ENCODE peak calls at places on chromosomes 2 and 18, in five cellular contexts. One of them, this sample, is unnamed.

GRCh38 chr2:38013158-38013752 is 62.7 kb downstream of the CYP1B1 start:
- DNase-seq in RWPE1: peak; percentile 26
- DNase-seq in PC-9: no peak
- DNase-seq in ovary: no peak
- DNase-seq in progenitor cell of endocrine pancreas: no peak
- DNase-seq in this sample: no peak

GRCh38 chr2:114294814-114295213 is 147.6 kb upstream of the DPP10 start:
- DNase-seq in PC-9: no peak
- DNase-seq in progenitor cell of endocrine pancreas: no peak
- DNase-seq in RWPE1: no peak
- DNase-seq in ovary: no peak
- DNase-seq in this sample: no peak

GRCh38 chr2:12005886-12006681 is 259.7 kb downstream of the LPIN1 start:
- DNase-seq in RWPE1: peak; percentile 38
- DNase-seq in PC-9: peak; percentile 60
- DNase-seq in progenitor cell of endocrine pancreas: no peak
- DNase-seq in ovary: no peak
- DNase-seq in this sample: no peak

GRCh38 chr18:39057423-39058057 is 1491.9 kb upstream of the CELF4 start:
- DNase-seq in RWPE1: peak; percentile 3
- DNase-seq in ovary: no peak
- DNase-seq in progenitor cell of endocrine pancreas: no peak
- DNase-seq in PC-9: no peak
- DNase-seq in this sample: no peak

GRCh38 chr2:239108459-239108858 is 260.6 kb downstream of the TWIST2 start:
- DNase-seq in PC-9: no peak
- DNase-seq in ovary: no peak
- DNase-seq in progenitor cell of endocrine pancreas: no peak
- DNase-seq in RWPE1: no peak
- DNase-seq in this sample: no peak

GRCh38 chr2:240567872-240568677 is at the start of gene RNPEPL1:
- DNase-seq in progenitor cell of endocrine pancreas: peak; percentile 49
- DNase-seq in RWPE1: no peak
- DNase-seq in PC-9: peak; percentile 62
- DNase-seq in ovary: peak; percentile 28
- DNase-seq in this sample: peak; percentile 50

GRCh38 chr18:6022089-6022444 is 126.7 kb upstream of the TMEM200C start:
- DNase-seq in RWPE1: no peak
- DNase-seq in PC-9: no peak
- DNase-seq in progenitor cell of endocrine pancreas: no peak
- DNase-seq in ovary: no peak
- DNase-seq in this sample: no peak

GRCh38 chr2:217060516-217060915 is 200.7 kb upstream of the TNP1 start:
- DNase-seq in progenitor cell of endocrine pancreas: no peak
- DNase-seq in ovary: no peak
- DNase-seq in PC-9: no peak
- DNase-seq in RWPE1: no peak
- DNase-seq in this sample: no peak

GRCh38 chr2:191262436-191262835 is 17.2 kb downstream of the MYO1B start:
- DNase-seq in progenitor cell of endocrine pancreas: no peak
- DNase-seq in RWPE1: no peak
- DNase-seq in ovary: no peak
- DNase-seq in PC-9: no peak
- DNase-seq in this sample: no peak

GRCh38 chr18:48385595-48385994 is 23.6 kb downstream of the ZBTB7C start:
- DNase-seq in RWPE1: no peak
- DNase-seq in PC-9: no peak
- DNase-seq in progenitor cell of endocrine pancreas: no peak
- DNase-seq in ovary: no peak
- DNase-seq in this sample: no peak

GRCh38 chr2:223781560-223781959 is 55.8 kb downstream of the AP1S3 start:
- DNase-seq in PC-9: no peak
- DNase-seq in progenitor cell of endocrine pancreas: no peak
- DNase-seq in ovary: no peak
- DNase-seq in RWPE1: no peak
- DNase-seq in this sample: no peak

GRCh38 chr2:223784221-223784772 is 53.1 kb downstream of the AP1S3 start:
- DNase-seq in ovary: no peak
- DNase-seq in progenitor cell of endocrine pancreas: no peak
- DNase-seq in RWPE1: no peak
- DNase-seq in PC-9: no peak
- DNase-seq in this sample: no peak

GRCh38 chr2:223774193-223774592 is 63.2 kb downstream of the AP1S3 start:
- DNase-seq in progenitor cell of endocrine pancreas: no peak
- DNase-seq in ovary: no peak
- DNase-seq in PC-9: no peak
- DNase-seq in RWPE1: no peak
- DNase-seq in this sample: no peak

DNA sequence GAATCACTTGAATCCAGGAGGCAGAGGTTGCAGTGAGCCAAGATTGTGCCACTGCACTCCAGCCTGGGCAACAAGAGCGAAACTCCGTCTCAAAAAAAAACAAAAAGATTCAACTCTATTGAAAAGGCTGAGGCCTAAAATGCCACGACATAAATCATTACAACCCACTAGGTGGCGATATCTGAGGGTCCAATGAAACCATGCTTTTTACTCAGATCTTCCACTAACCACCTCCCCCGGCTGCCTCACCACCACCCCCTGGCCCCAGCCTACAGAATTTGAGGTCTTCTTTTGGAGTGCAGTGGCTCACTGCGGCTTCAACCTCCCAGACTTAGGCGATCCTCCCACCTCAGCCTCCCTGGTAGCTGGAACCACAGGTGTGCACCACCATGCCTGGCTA is 57.5 kb downstream of the AP1S3 start:
- DNase-seq in PC-9: peak; percentile 58
- DNase-seq in progenitor cell of endocrine pancreas: no peak
- DNase-seq in ovary: no peak
- DNase-seq in RWPE1: peak; percentile 49
- DNase-seq in this sample: no peak
- TF ChIP-seq CTCF in PC-9: peak; percentile 84
- TF ChIP-seq CTCF in progenitor cell of endocrine pancreas: peak; percentile 45
- TF ChIP-seq CTCF in ovary: no peak
- TF ChIP-seq CTCF in RWPE1: no peak
- TF ChIP-seq CTCF in this sample: peak; percentile 20

GRCh38 chr2:173571887-173572680 is 217.4 kb downstream of the CDCA7 start:
- DNase-seq in ovary: no peak
- DNase-seq in RWPE1: no peak
- DNase-seq in PC-9: no peak
- DNase-seq in progenitor cell of endocrine pancreas: no peak
- DNase-seq in this sample: no peak

GRCh38 chr2:173571021-173571821 is 216.5 kb downstream of the CDCA7 start:
- DNase-seq in progenitor cell of endocrine pancreas: no peak
- DNase-seq in ovary: no peak
- DNase-seq in RWPE1: no peak
- DNase-seq in PC-9: peak; percentile 59
- DNase-seq in this sample: no peak

GRCh38 chr2:173572848-173573247 is 218.2 kb downstream of the CDCA7 start:
- DNase-seq in RWPE1: no peak
- DNase-seq in ovary: no peak
- DNase-seq in progenitor cell of endocrine pancreas: no peak
- DNase-seq in PC-9: no peak
- DNase-seq in this sample: no peak

DNA sequence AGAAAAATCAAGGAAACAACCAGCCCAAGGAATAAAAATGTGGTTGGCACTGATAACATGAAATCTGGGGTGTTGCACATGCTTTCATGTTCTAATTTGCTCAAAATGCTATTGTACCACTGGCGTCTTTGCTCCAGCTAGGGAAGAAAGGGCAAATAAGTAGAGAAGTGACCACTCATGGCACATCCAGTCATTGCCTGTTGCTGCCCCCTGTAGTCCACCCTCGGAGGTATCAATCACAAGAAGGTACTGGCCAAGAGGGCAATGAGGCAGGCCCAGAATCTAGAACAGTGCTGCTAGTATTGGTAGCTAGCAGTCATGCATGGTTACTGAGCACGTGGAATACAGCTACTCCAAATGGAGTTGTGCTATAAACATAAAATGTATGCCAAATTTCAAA is 213.4 kb downstream of the CDCA7 start:
- DNase-seq in RWPE1: no peak
- DNase-seq in progenitor cell of endocrine pancreas: no peak
- DNase-seq in ovary: no peak
- DNase-seq in PC-9: no peak
- DNase-seq in this sample: no peak
- TF ChIP-seq CTCF in RWPE1: no peak
- TF ChIP-seq CTCF in progenitor cell of endocrine pancreas: peak; percentile 21
- TF ChIP-seq CTCF in ovary: no peak
- TF ChIP-seq CTCF in PC-9: peak; percentile 34
- TF ChIP-seq CTCF in this sample: no peak

GRCh38 chr2:202870431-202871160 is 970 bp downstream of the ICA1L start:
- DNase-seq in RWPE1: peak; percentile 81
- DNase-seq in PC-9: peak; percentile 47
- DNase-seq in progenitor cell of endocrine pancreas: peak; percentile 52
- DNase-seq in ovary: peak; percentile 66
- DNase-seq in this sample: peak; percentile 25

DNA sequence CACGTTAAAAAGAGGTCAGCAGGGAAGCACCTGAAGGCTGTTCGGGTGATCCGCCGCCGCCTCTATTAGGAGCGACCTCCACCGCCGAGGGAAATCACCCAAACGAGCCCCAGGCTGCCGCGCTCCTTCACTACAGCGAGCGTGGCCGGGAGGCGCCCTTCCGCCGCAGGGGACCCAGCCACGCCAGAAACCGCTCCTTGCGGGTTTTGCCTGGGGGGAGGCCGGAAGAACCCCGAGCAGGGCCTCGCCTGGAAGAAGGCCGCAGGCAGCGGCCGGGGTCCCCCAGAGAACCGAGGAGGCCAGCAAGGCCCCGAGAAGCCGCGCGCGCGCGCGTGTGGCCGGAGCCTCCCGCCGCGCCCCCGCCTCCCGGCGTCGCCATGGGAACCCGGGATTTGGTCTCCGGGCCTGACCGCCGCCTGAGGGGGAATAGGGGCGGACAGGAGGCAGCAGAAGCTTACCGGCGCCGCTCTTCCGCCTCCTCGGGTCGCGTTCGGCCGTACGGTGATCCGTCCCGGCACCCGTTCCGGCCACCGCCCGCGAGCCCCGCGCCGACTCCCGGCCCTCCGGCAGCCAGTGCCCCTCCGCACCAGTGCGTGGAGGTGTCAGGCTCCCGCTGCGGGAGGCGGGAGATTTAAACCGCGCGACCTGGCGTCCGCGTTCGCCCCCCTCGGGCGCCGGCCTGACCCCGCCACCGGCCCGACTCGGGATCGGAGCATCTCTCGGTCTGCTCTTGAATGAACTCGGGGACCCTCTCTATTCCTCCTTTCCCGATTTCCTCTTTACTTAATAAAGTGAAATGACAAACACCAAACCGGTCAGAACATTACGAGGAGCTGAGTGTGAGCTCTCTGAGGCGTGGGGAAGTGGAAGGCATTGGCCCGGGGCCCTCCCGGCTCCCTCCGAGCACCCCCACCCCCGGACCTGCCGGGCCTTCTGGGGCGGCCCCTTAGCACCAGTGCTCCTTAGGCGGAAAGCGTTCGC is at the start of gene ICA1L:
- DNase-seq in ovary: peak; percentile 75
- DNase-seq in progenitor cell of endocrine pancreas: peak; percentile 74
- DNase-seq in RWPE1: peak; percentile 46
- DNase-seq in PC-9: peak; percentile 49
- DNase-seq in this sample: peak; percentile 81
- TF ChIP-seq CTCF in ovary: no peak
- TF ChIP-seq CTCF in progenitor cell of endocrine pancreas: peak; percentile 17
- TF ChIP-seq CTCF in RWPE1: no peak
- TF ChIP-seq CTCF in PC-9: no peak
- TF ChIP-seq CTCF in this sample: no peak

GRCh38 chr2:75241696-75242095 is 42.4 kb upstream of the TACR1 start:
- DNase-seq in PC-9: no peak
- DNase-seq in ovary: no peak
- DNase-seq in RWPE1: peak; percentile 5
- DNase-seq in progenitor cell of endocrine pancreas: no peak
- DNase-seq in this sample: no peak
- TF ChIP-seq CTCF in PC-9: peak; percentile 49
- TF ChIP-seq CTCF in ovary: no peak
- TF ChIP-seq CTCF in RWPE1: peak; percentile 13
- TF ChIP-seq CTCF in progenitor cell of endocrine pancreas: no peak
- TF ChIP-seq CTCF in this sample: no peak

GRCh38 chr2:74441111-74441689 is 537 bp downstream of the RTKN start:
- DNase-seq in RWPE1: no peak
- DNase-seq in PC-9: no peak
- DNase-seq in progenitor cell of endocrine pancreas: no peak
- DNase-seq in ovary: no peak
- DNase-seq in this sample: no peak

GRCh38 chr2:74441690-74442482 is at the start of gene RTKN:
- DNase-seq in PC-9: peak; percentile 85
- DNase-seq in progenitor cell of endocrine pancreas: peak; percentile 48
- DNase-seq in RWPE1: peak; percentile 88
- DNase-seq in ovary: peak; percentile 27
- DNase-seq in this sample: peak; percentile 68

GRCh38 chr2:74439373-74440004 is 2.2 kb downstream of the RTKN start:
- DNase-seq in RWPE1: no peak
- DNase-seq in ovary: no peak
- DNase-seq in PC-9: no peak
- DNase-seq in progenitor cell of endocrine pancreas: no peak
- DNase-seq in this sample: no peak

GRCh38 chr2:74440005-74440377 is 1.7 kb downstream of the RTKN start:
- DNase-seq in ovary: no peak
- DNase-seq in PC-9: no peak
- DNase-seq in RWPE1: no peak
- DNase-seq in progenitor cell of endocrine pancreas: no peak
- DNase-seq in this sample: no peak

GRCh38 chr2:74440378-74441110 is 1.2 kb downstream of the RTKN start:
- DNase-seq in ovary: peak; percentile 73
- DNase-seq in progenitor cell of endocrine pancreas: peak; percentile 87
- DNase-seq in RWPE1: peak; percentile 96
- DNase-seq in PC-9: peak; percentile 87
- DNase-seq in this sample: peak; percentile 83
- TF ChIP-seq CTCF in ovary: no peak
- TF ChIP-seq CTCF in progenitor cell of endocrine pancreas: peak; percentile 31
- TF ChIP-seq CTCF in RWPE1: no peak
- TF ChIP-seq CTCF in PC-9: no peak
- TF ChIP-seq CTCF in this sample: no peak

DNA sequence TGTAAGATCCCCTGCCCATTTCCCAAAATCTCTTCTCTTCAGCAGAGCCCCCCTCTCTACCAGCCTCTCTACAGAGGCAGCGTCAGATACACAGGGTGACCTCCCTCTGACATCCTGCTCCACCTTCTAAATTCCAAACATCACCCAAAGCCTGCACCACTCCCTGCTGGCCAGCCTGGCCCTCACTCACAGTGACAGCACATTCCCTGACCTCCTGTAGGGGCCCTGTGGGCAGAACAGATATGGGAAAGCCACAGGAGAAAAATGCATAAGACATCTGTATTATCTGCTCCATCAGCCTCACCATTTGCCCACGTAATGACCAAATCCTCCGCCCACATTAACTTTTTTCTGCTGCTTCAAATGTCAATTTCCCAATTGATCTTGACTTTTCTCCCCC is 40.6 kb downstream of the TRABD2A start:
- DNase-seq in PC-9: no peak
- DNase-seq in ovary: no peak
- DNase-seq in RWPE1: no peak
- DNase-seq in progenitor cell of endocrine pancreas: no peak
- DNase-seq in this sample: no peak
- TF ChIP-seq CTCF in PC-9: no peak
- TF ChIP-seq CTCF in ovary: no peak
- TF ChIP-seq CTCF in RWPE1: no peak
- TF ChIP-seq CTCF in progenitor cell of endocrine pancreas: peak; percentile 7
- TF ChIP-seq CTCF in this sample: no peak

GRCh38 chr2:149595069-149595963 is 7.7 kb upstream of the MMADHC start:
- DNase-seq in RWPE1: peak; percentile 47
- DNase-seq in PC-9: peak; percentile 7
- DNase-seq in ovary: no peak
- DNase-seq in progenitor cell of endocrine pancreas: no peak
- DNase-seq in this sample: no peak
- TF ChIP-seq CTCF in RWPE1: peak; percentile 63
- TF ChIP-seq CTCF in PC-9: peak; percentile 61
- TF ChIP-seq CTCF in ovary: no peak
- TF ChIP-seq CTCF in progenitor cell of endocrine pancreas: peak; percentile 47
- TF ChIP-seq CTCF in this sample: peak; percentile 36

GRCh38 chr2:177265386-177265690 is 811 bp upstream of the NFE2L2 start:
- DNase-seq in ovary: no peak
- DNase-seq in RWPE1: no peak
- DNase-seq in progenitor cell of endocrine pancreas: no peak
- DNase-seq in PC-9: no peak
- DNase-seq in this sample: no peak
- TF ChIP-seq CTCF in ovary: no peak
- TF ChIP-seq CTCF in RWPE1: peak; percentile 32
- TF ChIP-seq CTCF in progenitor cell of endocrine pancreas: peak; percentile 26
- TF ChIP-seq CTCF in PC-9: peak; percentile 44
- TF ChIP-seq CTCF in this sample: no peak